ENCODE peak calls at places on chromosomes 4 and X, in nine cellular contexts. L, J, F, U, Z, T, V, B and S are unnamed samples.

GRCh38 chr4:37685211-37685725 is 908 bp downstream of the RELL1 start:
- DNase-seq in L (no peak), J (peak), F (peak), U (no peak), Z (no peak), T (no peak), V (no peak), B (peak), S (no peak)

GRCh38 chrX:110402091-110402854 is 43.6 kb downstream of the RTL9 start:
- DNase-seq in L (no peak), J (no peak), F (no peak), U (no peak), Z (peak), T (peak), V (no peak), B (no peak), S (peak)

GRCh38 chr4:62474802-62475201 is 1274.7 kb downstream of the ADGRL3 start:
- DNase-seq in L (no peak), J (no peak), F (no peak), U (no peak), Z (no peak), T (no peak), V (no peak), B (no peak), S (no peak)

GRCh38 chrX:47146121-47146935 is 1.3 kb downstream of the RBM10 start:
- DNase-seq in L (no peak), J (no peak), F (no peak), U (no peak), Z (no peak), T (no peak), V (peak), B (no peak), S (no peak)

GRCh38 chr4:56861365-56861764 is 39.9 kb upstream of the SPINK2 start:
- DNase-seq in L (no peak), J (no peak), F (no peak), U (no peak), Z (no peak), T (peak), V (no peak), B (no peak), S (no peak)

GRCh38 chr4:70992354-70992753 is 1.1 kb upstream of the DCK start:
- DNase-seq in L (no peak), J (no peak), F (no peak), U (no peak), Z (no peak), T (peak), V (peak), B (peak), S (no peak)

GRCh38 chrX:112832481-112833095 is 8.0 kb downstream of the AMOT start:
- DNase-seq in L (peak), J (no peak), F (no peak), U (no peak), Z (peak), T (peak), V (no peak), B (no peak), S (no peak)

GRCh38 chrX:44232100-44232499 is 111.4 kb downstream of the EFHC2 start:
- DNase-seq in L (no peak), J (no peak), F (no peak), U (no peak), Z (no peak), T (no peak), V (no peak), B (peak), S (no peak)

GRCh38 chr4:41320278-41320677 is 63.5 kb downstream of the UCHL1 start:
- DNase-seq in L (no peak), J (peak), F (no peak), U (no peak), Z (no peak), T (no peak), V (no peak), B (no peak), S (no peak)

GRCh38 chrX:120274958-120275357 is 24.3 kb downstream of the ZBTB33 start:
- DNase-seq in L (no peak), J (no peak), F (no peak), U (no peak), Z (peak), T (peak), V (no peak), B (no peak), S (no peak)

GRCh38 chr4:162323919-162324318 is 160.1 kb upstream of the FSTL5 start:
- DNase-seq in L (no peak), J (no peak), F (no peak), U (no peak), Z (no peak), T (no peak), V (no peak), B (no peak), S (no peak)

GRCh38 chr4:68751138-68751537 is 64.7 kb upstream of the UGT2B10 start:
- DNase-seq in L (no peak), J (no peak), F (no peak), U (no peak), Z (no peak), T (no peak), V (no peak), B (no peak), S (no peak)

GRCh38 chr4:47705326-47705981 is 132.4 kb downstream of the CORIN start:
- DNase-seq in L (no peak), J (no peak), F (no peak), U (peak), Z (no peak), T (no peak), V (peak), B (no peak), S (no peak)

GRCh38 chrX:155997436-155997835 is at the start of gene IL9R:
- DNase-seq in L (no peak), J (no peak), F (no peak), U (no peak), Z (no peak), T (no peak), V (no peak), B (no peak), S (no peak)

GRCh38 chr4:89298788-89299152 is 8.8 kb downstream of the GPRIN3 start:
- DNase-seq in L (no peak), J (peak), F (no peak), U (no peak), Z (no peak), T (no peak), V (no peak), B (peak), S (no peak)

GRCh38 chrX:24424948-24425347 is 40.1 kb upstream of the PDK3 start:
- DNase-seq in L (no peak), J (no peak), F (no peak), U (no peak), Z (no peak), T (no peak), V (no peak), B (no peak), S (no peak)

GRCh38 chr4:6891436-6892170 is 18.0 kb upstream of the TBC1D14 start:
- DNase-seq in L (peak), J (no peak), F (no peak), U (no peak), Z (no peak), T (no peak), V (no peak), B (no peak), S (no peak)

GRCh38 chr4:183300660-183301059 is 19.4 kb downstream of the CLDN22 start:
- DNase-seq in L (no peak), J (no peak), F (no peak), U (no peak), Z (no peak), T (no peak), V (no peak), B (no peak), S (no peak)

GRCh38 chr4:79050521-79050880 is 111.3 kb upstream of the PAQR3 start:
- DNase-seq in L (no peak), J (no peak), F (peak), U (no peak), Z (no peak), T (no peak), V (peak), B (peak), S (no peak)

GRCh38 chr4:8171941-8172924 is 13.6 kb upstream of the ABLIM2 start:
- DNase-seq in L (no peak), J (no peak), F (no peak), U (no peak), Z (no peak), T (no peak), V (no peak), B (no peak), S (no peak)

GRCh38 chr4:38800956-38801450 is 3.6 kb downstream of the TLR1 start:
- DNase-seq in L (no peak), J (no peak), F (no peak), U (no peak), Z (no peak), T (no peak), V (no peak), B (no peak), S (no peak)